ENCODE peak calls at places on chromosome 19, in ten cellular contexts. One of them, this sample, is unnamed.

GRCh38 chr19:57075125-57075524 is 44.7 kb upstream of the USP29 start:
- DNase-seq in epithelial cell of esophagus: no peak
- DNase-seq in choroid plexus epithelial cell: no peak
- DNase-seq in WERI-Rb-1: no peak
- DNase-seq in left ventricle myocardium inferior: no peak
- DNase-seq in PC-9: no peak
- DNase-seq in omental fat pad: no peak
- DNase-seq in uterus: no peak
- DNase-seq in type B pancreatic cell: no peak
- DNase-seq in GM10248: no peak
- DNase-seq in this sample: no peak

GRCh38 chr19:15015946-15016542 is 33.2 kb upstream of the CASP14 start:
- DNase-seq in WERI-Rb-1: no peak
- DNase-seq in choroid plexus epithelial cell: peak
- DNase-seq in epithelial cell of esophagus: no peak
- DNase-seq in left ventricle myocardium inferior: no peak
- DNase-seq in omental fat pad: no peak
- DNase-seq in GM10248: no peak
- DNase-seq in type B pancreatic cell: no peak
- DNase-seq in uterus: no peak
- DNase-seq in PC-9: peak
- DNase-seq in this sample: no peak

GRCh38 chr19:21835429-21835809 is 563 bp downstream of the ZNF43 start:
- DNase-seq in epithelial cell of esophagus: no peak
- DNase-seq in choroid plexus epithelial cell: no peak
- DNase-seq in uterus: no peak
- DNase-seq in WERI-Rb-1: no peak
- DNase-seq in type B pancreatic cell: no peak
- DNase-seq in GM10248: no peak
- DNase-seq in omental fat pad: no peak
- DNase-seq in PC-9: no peak
- DNase-seq in left ventricle myocardium inferior: no peak
- DNase-seq in this sample: no peak

GRCh38 chr19:2291185-2291751 is 9.3 kb upstream of the PEAK3 start:
- DNase-seq in GM10248: no peak
- DNase-seq in omental fat pad: no peak
- DNase-seq in uterus: no peak
- DNase-seq in epithelial cell of esophagus: no peak
- DNase-seq in PC-9: no peak
- DNase-seq in choroid plexus epithelial cell: no peak
- DNase-seq in left ventricle myocardium inferior: no peak
- DNase-seq in WERI-Rb-1: peak
- DNase-seq in type B pancreatic cell: no peak
- DNase-seq in this sample: no peak

GRCh38 chr19:19860756-19861390 is 4.8 kb upstream of the ZNF253 start:
- DNase-seq in uterus: no peak
- DNase-seq in GM10248: peak
- DNase-seq in WERI-Rb-1: no peak
- DNase-seq in type B pancreatic cell: no peak
- DNase-seq in choroid plexus epithelial cell: peak
- DNase-seq in omental fat pad: peak
- DNase-seq in PC-9: no peak
- DNase-seq in epithelial cell of esophagus: peak
- DNase-seq in left ventricle myocardium inferior: no peak
- DNase-seq in this sample: peak

GRCh38 chr19:35868172-35868822 is at the start of gene APLP1:
- DNase-seq in uterus: peak
- DNase-seq in epithelial cell of esophagus: peak
- DNase-seq in omental fat pad: no peak
- DNase-seq in left ventricle myocardium inferior: peak
- DNase-seq in type B pancreatic cell: peak
- DNase-seq in choroid plexus epithelial cell: no peak
- DNase-seq in WERI-Rb-1: peak
- DNase-seq in GM10248: peak
- DNase-seq in PC-9: no peak
- DNase-seq in this sample: peak

GRCh38 chr19:18173054-18173571 is 500 bp upstream of the IFI30 start:
- DNase-seq in uterus: peak
- DNase-seq in choroid plexus epithelial cell: no peak
- DNase-seq in epithelial cell of esophagus: no peak
- DNase-seq in WERI-Rb-1: no peak
- DNase-seq in omental fat pad: peak
- DNase-seq in GM10248: peak
- DNase-seq in PC-9: no peak
- DNase-seq in left ventricle myocardium inferior: peak
- DNase-seq in type B pancreatic cell: no peak
- DNase-seq in this sample: no peak

GRCh38 chr19:50548191-50549058 is 19.8 kb downstream of the LRRC4B start:
- DNase-seq in omental fat pad: no peak
- DNase-seq in uterus: no peak
- DNase-seq in choroid plexus epithelial cell: no peak
- DNase-seq in left ventricle myocardium inferior: no peak
- DNase-seq in type B pancreatic cell: no peak
- DNase-seq in WERI-Rb-1: no peak
- DNase-seq in GM10248: no peak
- DNase-seq in PC-9: no peak
- DNase-seq in epithelial cell of esophagus: no peak
- DNase-seq in this sample: no peak

GRCh38 chr19:57563547-57563946 is 3.9 kb upstream of the ZNF550 start:
- DNase-seq in WERI-Rb-1: no peak
- DNase-seq in left ventricle myocardium inferior: no peak
- DNase-seq in omental fat pad: no peak
- DNase-seq in type B pancreatic cell: no peak
- DNase-seq in epithelial cell of esophagus: no peak
- DNase-seq in choroid plexus epithelial cell: no peak
- DNase-seq in uterus: no peak
- DNase-seq in PC-9: no peak
- DNase-seq in GM10248: no peak
- DNase-seq in this sample: no peak

GRCh38 chr19:27890206-27890605 is 1322.7 kb downstream of the UQCRFS1 start:
- DNase-seq in PC-9: no peak
- DNase-seq in type B pancreatic cell: no peak
- DNase-seq in left ventricle myocardium inferior: no peak
- DNase-seq in epithelial cell of esophagus: no peak
- DNase-seq in omental fat pad: no peak
- DNase-seq in uterus: no peak
- DNase-seq in choroid plexus epithelial cell: no peak
- DNase-seq in WERI-Rb-1: no peak
- DNase-seq in GM10248: peak
- DNase-seq in this sample: no peak

GRCh38 chr19:10219678-10220077 is 11.5 kb downstream of the S1PR2 start:
- DNase-seq in epithelial cell of esophagus: peak
- DNase-seq in omental fat pad: no peak
- DNase-seq in PC-9: peak
- DNase-seq in choroid plexus epithelial cell: peak
- DNase-seq in left ventricle myocardium inferior: no peak
- DNase-seq in WERI-Rb-1: no peak
- DNase-seq in uterus: no peak
- DNase-seq in GM10248: peak
- DNase-seq in type B pancreatic cell: no peak
- DNase-seq in this sample: no peak

GRCh38 chr19:58573658-58574164 is 576 bp upstream of the MZF1 start:
- DNase-seq in type B pancreatic cell: no peak
- DNase-seq in epithelial cell of esophagus: no peak
- DNase-seq in left ventricle myocardium inferior: no peak
- DNase-seq in WERI-Rb-1: no peak
- DNase-seq in GM10248: no peak
- DNase-seq in PC-9: no peak
- DNase-seq in uterus: no peak
- DNase-seq in choroid plexus epithelial cell: no peak
- DNase-seq in omental fat pad: no peak
- DNase-seq in this sample: no peak

DNA sequence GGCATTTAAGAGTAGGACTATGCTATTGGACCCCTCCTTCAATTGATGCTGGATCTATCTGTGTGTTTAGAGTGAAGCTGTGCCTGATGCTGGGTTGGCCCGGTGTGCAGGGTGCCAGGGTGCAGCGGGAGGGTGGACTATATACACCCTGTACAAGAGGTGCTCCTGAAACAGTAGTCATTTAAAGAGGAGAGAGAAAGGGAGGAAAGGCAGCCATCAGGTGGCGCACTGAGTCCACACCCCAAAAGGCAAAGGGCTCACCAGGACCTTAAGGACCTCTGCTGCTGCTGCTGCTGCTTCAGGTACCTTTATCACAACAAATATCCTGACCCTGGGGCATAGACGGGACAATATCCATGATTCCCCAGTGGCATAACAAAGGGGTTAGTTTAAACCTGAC is 39.4 kb downstream of the ZNF136 start:
- DNase-seq in PC-9: peak
- DNase-seq in choroid plexus epithelial cell: peak
- DNase-seq in uterus: no peak
- DNase-seq in omental fat pad: no peak
- DNase-seq in GM10248: no peak
- DNase-seq in left ventricle myocardium inferior: peak
- DNase-seq in epithelial cell of esophagus: peak
- DNase-seq in type B pancreatic cell: no peak
- DNase-seq in WERI-Rb-1: peak
- DNase-seq in this sample: no peak
- TF ChIP-seq CTCF in PC-9: peak
- TF ChIP-seq CTCF in choroid plexus epithelial cell: peak
- TF ChIP-seq CTCF in uterus: no peak
- TF ChIP-seq CTCF in omental fat pad: no peak
- TF ChIP-seq CTCF in GM10248: no peak
- TF ChIP-seq CTCF in left ventricle myocardium inferior: peak
- TF ChIP-seq CTCF in epithelial cell of esophagus: peak
- TF ChIP-seq CTCF in type B pancreatic cell: no peak
- TF ChIP-seq CTCF in WERI-Rb-1: peak
- TF ChIP-seq CTCF in this sample: no peak

GRCh38 chr19:4723465-4724251 is at the start of gene DPP9:
- DNase-seq in uterus: peak
- DNase-seq in WERI-Rb-1: peak
- DNase-seq in type B pancreatic cell: peak
- DNase-seq in GM10248: peak
- DNase-seq in omental fat pad: peak
- DNase-seq in left ventricle myocardium inferior: peak
- DNase-seq in epithelial cell of esophagus: peak
- DNase-seq in choroid plexus epithelial cell: peak
- DNase-seq in PC-9: peak
- DNase-seq in this sample: peak
- TF ChIP-seq CTCF in uterus: peak
- TF ChIP-seq CTCF in WERI-Rb-1: peak
- TF ChIP-seq CTCF in type B pancreatic cell: peak
- TF ChIP-seq CTCF in GM10248: peak
- TF ChIP-seq CTCF in omental fat pad: no peak
- TF ChIP-seq CTCF in left ventricle myocardium inferior: peak
- TF ChIP-seq CTCF in epithelial cell of esophagus: peak
- TF ChIP-seq CTCF in choroid plexus epithelial cell: peak
- TF ChIP-seq CTCF in PC-9: no peak
- TF ChIP-seq CTCF in this sample: peak

DNA sequence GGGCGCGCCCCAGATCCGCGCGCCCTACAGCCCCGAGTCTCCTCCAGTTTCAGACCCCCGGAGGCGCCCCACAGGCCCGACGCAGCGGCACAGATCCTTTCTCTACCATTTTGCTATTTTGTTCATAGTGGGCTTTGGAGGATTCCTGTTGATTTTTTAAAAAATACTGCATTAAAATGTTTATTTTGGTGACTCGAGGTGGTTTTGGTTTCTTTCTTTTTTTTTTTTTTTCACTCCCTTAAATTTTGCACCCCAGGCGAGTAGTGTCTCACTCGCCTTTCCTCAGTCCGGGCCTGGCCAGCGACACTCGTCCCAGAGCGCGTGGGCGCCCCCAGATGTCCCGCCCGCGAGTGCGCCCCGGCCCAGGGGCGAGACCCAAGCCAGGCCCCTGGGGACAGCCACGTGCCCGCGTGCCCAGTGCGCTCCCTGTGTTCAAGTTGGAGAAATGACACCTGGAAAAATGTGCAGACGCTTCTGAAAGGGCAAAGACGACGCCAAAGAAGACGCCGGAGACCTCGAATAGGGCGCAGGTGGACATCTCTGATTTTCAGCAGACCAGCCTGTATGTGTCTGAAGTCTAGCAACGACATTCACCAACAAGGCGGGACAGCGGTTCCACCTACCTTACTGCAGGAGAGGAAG is 478 bp upstream of the INSR start:
- DNase-seq in WERI-Rb-1: peak
- DNase-seq in choroid plexus epithelial cell: no peak
- DNase-seq in uterus: peak
- DNase-seq in type B pancreatic cell: peak
- DNase-seq in left ventricle myocardium inferior: peak
- DNase-seq in epithelial cell of esophagus: peak
- DNase-seq in GM10248: peak
- DNase-seq in omental fat pad: no peak
- DNase-seq in PC-9: no peak
- DNase-seq in this sample: peak
- TF ChIP-seq CTCF in WERI-Rb-1: peak
- TF ChIP-seq CTCF in choroid plexus epithelial cell: peak
- TF ChIP-seq CTCF in uterus: peak
- TF ChIP-seq CTCF in type B pancreatic cell: peak
- TF ChIP-seq CTCF in left ventricle myocardium inferior: peak
- TF ChIP-seq CTCF in epithelial cell of esophagus: no peak
- TF ChIP-seq CTCF in GM10248: peak
- TF ChIP-seq CTCF in omental fat pad: no peak
- TF ChIP-seq CTCF in PC-9: peak
- TF ChIP-seq CTCF in this sample: no peak

GRCh38 chr19:355134-355533 is 10.5 kb upstream of the MIER2 start:
- DNase-seq in type B pancreatic cell: no peak
- DNase-seq in left ventricle myocardium inferior: no peak
- DNase-seq in omental fat pad: no peak
- DNase-seq in epithelial cell of esophagus: peak
- DNase-seq in WERI-Rb-1: no peak
- DNase-seq in uterus: peak
- DNase-seq in PC-9: peak
- DNase-seq in GM10248: no peak
- DNase-seq in choroid plexus epithelial cell: no peak
- DNase-seq in this sample: no peak

GRCh38 chr19:362154-362553 is 17.6 kb upstream of the MIER2 start:
- DNase-seq in epithelial cell of esophagus: no peak
- DNase-seq in omental fat pad: no peak
- DNase-seq in GM10248: no peak
- DNase-seq in PC-9: no peak
- DNase-seq in WERI-Rb-1: no peak
- DNase-seq in left ventricle myocardium inferior: no peak
- DNase-seq in type B pancreatic cell: peak
- DNase-seq in uterus: no peak
- DNase-seq in choroid plexus epithelial cell: no peak
- DNase-seq in this sample: no peak

GRCh38 chr19:362683-363082 is 18.1 kb upstream of the MIER2 start:
- DNase-seq in epithelial cell of esophagus: no peak
- DNase-seq in left ventricle myocardium inferior: no peak
- DNase-seq in uterus: no peak
- DNase-seq in GM10248: no peak
- DNase-seq in type B pancreatic cell: peak
- DNase-seq in PC-9: no peak
- DNase-seq in choroid plexus epithelial cell: no peak
- DNase-seq in omental fat pad: no peak
- DNase-seq in WERI-Rb-1: no peak
- DNase-seq in this sample: no peak

GRCh38 chr19:364496-365287 is 20.1 kb upstream of the MIER2 start:
- DNase-seq in choroid plexus epithelial cell: no peak
- DNase-seq in PC-9: no peak
- DNase-seq in type B pancreatic cell: no peak
- DNase-seq in omental fat pad: no peak
- DNase-seq in WERI-Rb-1: no peak
- DNase-seq in GM10248: no peak
- DNase-seq in left ventricle myocardium inferior: no peak
- DNase-seq in epithelial cell of esophagus: no peak
- DNase-seq in uterus: no peak
- DNase-seq in this sample: no peak

DNA sequence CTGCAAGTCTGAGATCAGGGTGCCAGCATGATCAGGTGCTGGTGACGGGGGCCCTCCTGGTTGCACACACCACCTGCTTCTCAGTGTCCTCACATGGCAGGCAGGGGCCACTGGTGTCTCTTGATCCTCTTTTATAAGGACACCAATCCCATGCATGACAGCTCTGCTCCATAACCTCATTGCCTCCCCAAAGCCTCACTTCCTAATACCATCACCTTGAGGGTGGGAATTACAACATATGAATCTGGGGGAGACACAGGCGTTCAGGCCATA is 15.0 kb upstream of the MIER2 start:
- DNase-seq in uterus: no peak
- DNase-seq in left ventricle myocardium inferior: no peak
- DNase-seq in choroid plexus epithelial cell: no peak
- DNase-seq in type B pancreatic cell: no peak
- DNase-seq in epithelial cell of esophagus: no peak
- DNase-seq in WERI-Rb-1: peak
- DNase-seq in GM10248: no peak
- DNase-seq in omental fat pad: no peak
- DNase-seq in PC-9: no peak
- DNase-seq in this sample: no peak
- TF ChIP-seq CTCF in uterus: no peak
- TF ChIP-seq CTCF in left ventricle myocardium inferior: no peak
- TF ChIP-seq CTCF in choroid plexus epithelial cell: no peak
- TF ChIP-seq CTCF in type B pancreatic cell: no peak
- TF ChIP-seq CTCF in epithelial cell of esophagus: no peak
- TF ChIP-seq CTCF in WERI-Rb-1: no peak
- TF ChIP-seq CTCF in GM10248: no peak
- TF ChIP-seq CTCF in omental fat pad: no peak
- TF ChIP-seq CTCF in PC-9: no peak
- TF ChIP-seq CTCF in this sample: no peak